ENCODE peak calls at places on chromosome 22, in four cellular contexts. B is AG04450, D is lower lobe of right lung, L is transverse colon. V is an unnamed sample.
A peak's percentile ranks its signal among the peaks of the same experiment; 100 is the strongest.

GRCh38 chr22:21876486-21877176 is 9.2 kb upstream of the MAPK1 start:
- DNase-seq in B (no peak), D (no peak), L (no peak), V (peak; percentile 74)

GRCh38 chr22:47592791-47593190 is 830.3 kb downstream of the TBC1D22A start:
- DNase-seq in B (no peak), D (no peak), L (no peak), V (no peak)

GRCh38 chr22:36064358-36064757 is 35.7 kb upstream of the RBFOX2 start:
- DNase-seq in B (no peak), D (no peak), L (no peak), V (no peak)

GRCh38 chr22:29443861-29444431 is 5.6 kb downstream of the RFPL1 start:
- DNase-seq in B (no peak), D (no peak), L (no peak), V (no peak)

GRCh38 chr22:26592368-26593015 is 2.6 kb upstream of the TPST2 start:
- DNase-seq in B (no peak), D (no peak), L (peak; percentile 63), V (no peak)

GRCh38 chr22:34800265-34800664 is 265.7 kb upstream of the ISX start:
- DNase-seq in B (no peak), D (no peak), L (no peak), V (no peak)

GRCh38 chr22:22810018-22810427 is 77.6 kb upstream of the IGLL5 start:
- DNase-seq in B (no peak), D (peak; percentile 68), L (peak; percentile 57), V (no peak)

GRCh38 chr22:26416670-26417270 is 12.3 kb upstream of the ASPHD2 start:
- DNase-seq in B (peak; percentile 39), D (no peak), L (no peak), V (peak; percentile 40)

GRCh38 chr22:28139993-28140392 is 220.9 kb upstream of the PITPNB start:
- DNase-seq in B (peak; percentile 71), D (no peak), L (no peak), V (peak; percentile 59)

GRCh38 chr22:27603823-27604190 is 197.7 kb downstream of the MN1 start:
- DNase-seq in B (no peak), D (no peak), L (no peak), V (no peak)

GRCh38 chr22:29328566-29329500 is 13.3 kb upstream of the RASL10A start:
- DNase-seq in B (no peak), D (no peak), L (no peak), V (no peak)

GRCh38 chr22:44523981-44524759 is 26.1 kb upstream of the RTL6 start:
- DNase-seq in B (peak; percentile 96), D (no peak), L (peak; percentile 44), V (peak; percentile 93)

GRCh38 chr22:25781801-25782200 is 39.8 kb downstream of the MYO18B start:
- DNase-seq in B (no peak), D (no peak), L (no peak), V (no peak)

GRCh38 chr22:23144926-23145906 is at the start of gene RAB36:
- DNase-seq in B (peak; percentile 97), D (peak; percentile 99), L (peak; percentile 98), V (peak; percentile 93)

GRCh38 chr22:23055448-23056179 is 14.7 kb upstream of the GNAZ start:
- DNase-seq in B (no peak), D (no peak), L (no peak), V (no peak)

GRCh38 chr22:35552186-35552842 is 11.7 kb downstream of the RASD2 start:
- DNase-seq in B (no peak), D (no peak), L (peak; percentile 50), V (no peak)

GRCh38 chr22:32202539-32203180 is 2.2 kb downstream of the RFPL2 start:
- DNase-seq in B (no peak), D (peak; percentile 76), L (peak; percentile 71), V (no peak)

GRCh38 chr22:44030051-44030701 is 6.1 kb downstream of the PARVB start:
- DNase-seq in B (no peak), D (no peak), L (no peak), V (no peak)

GRCh38 chr22:44406581-44407403 is 91.2 kb downstream of the RTL6 start:
- DNase-seq in B (no peak), D (no peak), L (no peak), V (peak; percentile 2)

GRCh38 chr22:50526849-50527801 is 1.7 kb upstream of the SCO2 start:
- DNase-seq in B (no peak), D (peak; percentile 85), L (peak; percentile 74), V (no peak)

GRCh38 chr22:30695871-30696655 is 1.4 kb downstream of the OSBP2 start:
- DNase-seq in B (no peak), D (no peak), L (no peak), V (no peak)

GRCh38 chr22:39996732-39997131 is 2.0 kb downstream of the FAM83F start:
- DNase-seq in B (no peak), D (no peak), L (no peak), V (no peak)

GRCh38 chr22:35230839-35231584 is 26.3 kb upstream of the HMGXB4 start:
- DNase-seq in B (no peak), D (no peak), L (peak; percentile 17), V (no peak)

GRCh38 chr22:21972293-21972779 is 10.3 kb downstream of the TOP3B start:
- DNase-seq in B (no peak), D (no peak), L (peak; percentile 32), V (no peak)

GRCh38 chr22:50318698-50319411 is 8.0 kb downstream of the DENND6B start:
- DNase-seq in B (no peak), D (no peak), L (no peak), V (no peak)

GRCh38 chr22:24824915-24825314 is 18.9 kb downstream of the SGSM1 start:
- DNase-seq in B (no peak), D (no peak), L (no peak), V (no peak)

GRCh38 chr22:41998361-41999261 is at the start of gene WBP2NL:
- DNase-seq in B (peak; percentile 8), D (peak; percentile 84), L (peak; percentile 91), V (peak; percentile 5)

GRCh38 chr22:44345872-44346271 is 33.1 kb upstream of the SHISAL1 start:
- DNase-seq in B (no peak), D (no peak), L (no peak), V (no peak)

GRCh38 chr22:35589071-35589735 is 27.9 kb downstream of the MB start:
- DNase-seq in B (no peak), D (no peak), L (peak; percentile 22), V (peak; percentile 90)

GRCh38 chr22:32539631-32540449 is 65.2 kb downstream of the FBXO7 start:
- DNase-seq in B (no peak), D (no peak), L (peak; percentile 33), V (no peak)

GRCh38 chr22:31148516-31148915 is 8.2 kb upstream of the PLA2G3 start:
- DNase-seq in B (no peak), D (no peak), L (no peak), V (no peak)

DNA sequence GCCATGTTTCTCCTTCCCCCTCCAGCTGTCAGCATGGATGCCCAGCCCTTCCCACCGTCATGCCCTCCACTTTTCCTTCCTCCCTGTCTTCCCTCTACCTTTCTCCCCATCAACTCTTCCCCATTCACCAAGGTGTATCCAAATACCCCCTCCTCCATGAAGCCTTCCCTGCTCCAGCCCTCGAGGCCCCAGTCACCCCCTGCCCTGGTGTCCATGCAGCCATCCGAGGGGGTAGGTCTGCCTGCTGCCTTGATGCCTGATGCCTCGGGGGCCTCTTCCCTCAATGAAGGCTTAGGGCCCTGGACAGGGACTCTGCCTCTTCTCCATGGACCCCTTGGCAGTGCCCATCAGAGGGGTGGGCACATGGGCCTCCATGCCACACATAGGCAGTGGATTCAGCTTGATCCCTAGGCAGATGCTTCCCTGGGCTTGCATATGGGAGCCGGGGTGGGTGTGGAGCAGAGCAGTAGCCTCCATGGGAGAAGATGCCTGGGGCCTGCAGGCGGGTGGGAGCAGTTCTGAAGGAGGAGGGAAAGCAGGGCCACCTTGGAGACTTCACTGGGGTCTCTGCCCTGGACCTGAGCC is 795.8 kb downstream of the BRD1 start:
- DNase-seq in B (no peak), D (no peak), L (no peak), V (no peak)
- H3K4me3 ChIP-seq in B (no peak overlapping the region), D (no peak overlapping the region), L (no peak overlapping the region), V (no peak overlapping the region)

DNA sequence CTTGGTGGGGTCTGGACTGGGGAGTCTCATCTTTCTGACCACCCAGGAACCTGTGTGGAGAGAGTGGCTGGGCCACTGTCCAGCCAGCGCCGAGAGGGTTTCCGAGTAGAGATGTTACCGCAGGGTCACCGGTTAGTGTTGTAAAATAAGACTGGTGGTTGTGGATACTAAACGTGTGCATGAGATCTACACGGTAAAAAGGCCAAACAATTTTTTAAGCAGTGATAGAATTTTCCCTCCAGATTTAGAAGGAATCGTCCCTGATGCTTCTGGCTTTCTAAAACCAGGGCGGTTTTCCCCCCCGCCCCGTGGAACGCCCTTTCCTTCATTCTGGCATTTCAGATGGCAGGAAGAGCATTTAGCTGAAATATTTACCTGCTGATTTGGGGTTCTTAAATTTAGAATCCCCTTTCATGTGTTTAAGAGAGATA is 72.6 kb upstream of the PPARA start:
- DNase-seq in B (no peak), D (peak; percentile 31), L (peak; percentile 8), V (no peak)
- H3K4me3 ChIP-seq in B (peak overlapping the region; percentile 86), D (peak overlapping the region; percentile 93), L (peak overlapping the region; percentile 0), V (peak overlapping the region; percentile 96)

GRCh38 chr22:17368144-17368726 is 1.0 kb upstream of the CECR2 start:
- DNase-seq in B (no peak), D (no peak), L (no peak), V (no peak)
- H3K4me3 ChIP-seq in B (no peak overlapping the region), D (peak overlapping the region; percentile 65), L (no peak overlapping the region), V (no peak overlapping the region)

DNA sequence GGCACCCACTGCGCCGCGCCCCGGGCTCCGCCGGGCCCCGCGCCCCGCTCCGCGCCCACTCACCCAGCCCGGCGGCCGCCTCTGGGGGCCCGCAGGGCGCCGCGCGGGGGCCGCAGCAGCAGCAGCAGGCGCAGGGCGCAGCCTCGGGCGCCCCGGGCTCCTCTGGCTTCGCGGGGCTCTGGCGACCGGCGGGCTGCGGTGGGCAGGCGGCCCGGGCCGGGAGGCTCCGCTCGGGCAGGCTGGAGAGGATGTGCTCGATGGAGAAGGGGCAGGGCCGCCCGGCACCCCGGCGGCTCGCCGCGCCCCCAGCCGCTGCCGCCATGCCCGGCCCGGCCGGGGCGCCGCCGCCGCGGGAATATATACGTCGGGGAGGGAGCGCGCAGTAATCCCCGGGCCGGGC is at the start of gene GSC2:
- DNase-seq in B (no peak), D (no peak), L (no peak), V (no peak)
- H3K4me3 ChIP-seq in B (no peak within 1 kb of the TSS), D (peak within 1 kb of the TSS; percentile 36), L (no peak within 1 kb of the TSS), V (no peak within 1 kb of the TSS)

GRCh38 chr22:38041760-38042584 is 15.2 kb upstream of the PICK1 start:
- DNase-seq in B (no peak), D (no peak), L (no peak), V (no peak)

GRCh38 chr22:38040953-38041759 is 16.0 kb upstream of the PICK1 start:
- DNase-seq in B (no peak), D (no peak), L (no peak), V (no peak)

GRCh38 chr22:38036392-38037062 is 20.7 kb upstream of the PICK1 start:
- DNase-seq in B (no peak), D (no peak), L (no peak), V (no peak)

GRCh38 chr22:38038426-38038825 is 18.8 kb upstream of the PICK1 start:
- DNase-seq in B (no peak), D (no peak), L (no peak), V (no peak)

GRCh38 chr22:38038890-38039812 is 18.1 kb upstream of the PICK1 start:
- DNase-seq in B (no peak), D (no peak), L (no peak), V (no peak)
- H3K4me3 ChIP-seq in B (no peak overlapping the region), D (no peak overlapping the region), L (no peak overlapping the region), V (no peak overlapping the region)